ENCODE peak calls at places on chromosomes 11 and 22, in nine cellular contexts. L, S, V, A, B, U, O, Q and C are unnamed samples.

GRCh38 chr22:44448271-44448780 is 49.7 kb downstream of the RTL6 start:
- DNase-seq in V (peak; percentile 88), B (peak; percentile 96), Q (peak; percentile 34), S (peak; percentile 81), U (peak; percentile 44), A (no peak), L (peak; percentile 76), O (peak; percentile 77), C (peak; percentile 95)

GRCh38 chr11:119912214-119912613 is 183.2 kb upstream of the NECTIN1 start:
- DNase-seq in L (no peak), U (no peak), A (no peak), S (no peak), V (no peak), O (no peak), B (no peak), Q (no peak), C (no peak)

GRCh38 chr11:10155793-10156490 is 138.1 kb downstream of the SBF2 start:
- DNase-seq in V (no peak), O (no peak), Q (peak; percentile 48), U (peak; percentile 26), A (peak; percentile 0), B (no peak), L (no peak), S (no peak), C (no peak)

GRCh38 chr11:80773919-80774318 is 1333.1 kb upstream of the TENM4 start:
- DNase-seq in O (no peak), V (no peak), A (no peak), Q (no peak), L (no peak), B (no peak), S (no peak), U (no peak), C (no peak)

GRCh38 chr22:49964493-49965290 is 4.1 kb downstream of the PIM3 start:
- DNase-seq in U (peak; percentile 10), L (peak; percentile 21), O (peak; percentile 25), S (no peak), A (no peak), B (no peak), V (no peak), Q (peak; percentile 50), C (no peak)

GRCh38 chr22:24727218-24727851 is 47.2 kb downstream of the PIWIL3 start:
- DNase-seq in S (peak; percentile 94), V (peak; percentile 16), Q (no peak), L (no peak), U (peak; percentile 38), B (peak; percentile 92), O (no peak), A (peak; percentile 72), C (peak; percentile 95)

GRCh38 chr22:33380789-33381530 is 322.8 kb upstream of the SYN3 start:
- DNase-seq in Q (no peak), O (no peak), S (peak; percentile 74), U (no peak), V (peak; percentile 82), L (no peak), A (no peak), B (peak; percentile 74), C (peak; percentile 65)

GRCh38 chr22:46561435-46561905 is 24.1 kb upstream of the CELSR1 start:
- DNase-seq in U (no peak), B (no peak), V (no peak), A (peak; percentile 87), Q (peak; percentile 91), O (no peak), L (peak; percentile 6), S (no peak), C (no peak)

GRCh38 chr11:110148775-110149744 is 55.9 kb downstream of the ZC3H12C start:
- DNase-seq in Q (no peak), L (no peak), U (no peak), B (peak; percentile 61), A (peak; percentile 56), S (peak; percentile 90), V (peak; percentile 31), O (no peak), C (peak; percentile 82)

GRCh38 chr22:30855266-30855665 is 113.3 kb downstream of the MORC2 start:
- DNase-seq in O (no peak), A (no peak), V (no peak), Q (no peak), S (no peak), B (no peak), L (no peak), U (no peak), C (no peak)

GRCh38 chr11:101584129-101584515 is 315 bp upstream of the TRPC6 start:
- DNase-seq in O (no peak), Q (no peak), L (no peak), A (no peak), U (no peak), V (no peak), B (no peak), S (peak; percentile 58), C (no peak)

GRCh38 chr11:101582242-101583052 is 1.4 kb downstream of the TRPC6 start:
- DNase-seq in B (no peak), S (no peak), U (no peak), L (peak; percentile 14), V (no peak), A (no peak), Q (peak; percentile 71), O (no peak), C (peak; percentile 42)

GRCh38 chr11:101586965-101587364 is 3.2 kb upstream of the TRPC6 start:
- DNase-seq in U (no peak), O (no peak), B (no peak), L (no peak), V (no peak), A (no peak), Q (no peak), S (no peak), C (no peak)

GRCh38 chr11:101584651-101585050 is 844 bp upstream of the TRPC6 start:
- DNase-seq in U (no peak), Q (no peak), B (no peak), A (no peak), O (no peak), V (no peak), L (no peak), S (no peak), C (no peak)

DNA sequence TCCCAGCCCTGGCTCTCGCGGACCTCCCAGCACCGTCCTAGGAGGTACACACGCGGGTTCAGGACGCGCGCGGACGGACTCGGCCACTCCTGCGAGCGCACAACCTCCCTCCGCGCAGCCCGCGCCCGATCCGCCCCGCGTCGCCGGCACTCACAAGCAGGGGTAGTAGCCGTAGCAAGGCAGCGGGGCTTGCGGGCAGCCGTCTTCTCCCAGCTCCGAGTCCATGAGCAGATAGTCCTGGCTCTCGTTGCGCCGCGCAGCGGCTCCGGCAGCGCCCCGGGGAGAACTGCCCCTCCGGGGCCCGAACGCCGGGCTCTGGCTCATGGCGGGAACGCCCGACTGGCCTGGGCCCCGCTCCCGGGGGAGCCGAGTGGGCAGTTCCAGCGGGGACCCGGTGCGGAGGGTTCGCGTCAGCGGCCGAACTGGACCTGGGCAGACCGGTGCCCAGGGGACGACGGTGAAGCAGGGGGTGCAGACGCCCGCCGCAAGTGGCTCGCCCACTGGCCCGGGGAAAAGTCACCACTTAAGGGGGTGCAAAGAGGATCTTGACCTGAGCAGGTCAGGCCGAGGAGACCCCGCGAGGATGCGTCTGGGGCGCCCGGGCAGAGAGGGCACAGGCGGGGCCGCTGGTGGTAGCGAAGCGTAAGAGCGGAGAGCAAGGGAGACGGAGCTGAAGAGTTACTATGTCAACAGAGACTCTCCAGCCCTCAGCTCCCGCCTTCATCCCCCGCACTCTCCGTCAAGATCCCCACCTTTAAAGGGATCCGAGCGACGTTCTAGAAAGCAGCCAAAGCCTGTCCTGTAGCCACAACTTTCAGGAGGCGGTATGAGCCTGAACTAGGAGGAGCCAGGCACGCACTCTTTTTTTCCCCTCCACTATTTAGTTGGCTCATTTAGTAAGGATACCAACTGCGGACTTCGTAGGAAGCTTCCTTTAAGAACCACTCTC is at the start of gene TRPC6:
- DNase-seq in O (no peak), U (peak; percentile 9), V (no peak), Q (peak; percentile 87), B (peak; percentile 27), S (peak; percentile 66), L (peak; percentile 14), A (no peak), C (peak; percentile 0)
- H3K4me3 ChIP-seq in O (peak within 1 kb of the TSS; percentile 58), U (peak within 1 kb of the TSS; percentile 18), V (peak within 1 kb of the TSS; percentile 20), Q (peak within 1 kb of the TSS; percentile 81), B (peak within 1 kb of the TSS; percentile 43), S (peak within 1 kb of the TSS; percentile 62), L (peak within 1 kb of the TSS; percentile 68), A (no peak within 1 kb of the TSS), C (peak within 1 kb of the TSS; percentile 55)

DNA sequence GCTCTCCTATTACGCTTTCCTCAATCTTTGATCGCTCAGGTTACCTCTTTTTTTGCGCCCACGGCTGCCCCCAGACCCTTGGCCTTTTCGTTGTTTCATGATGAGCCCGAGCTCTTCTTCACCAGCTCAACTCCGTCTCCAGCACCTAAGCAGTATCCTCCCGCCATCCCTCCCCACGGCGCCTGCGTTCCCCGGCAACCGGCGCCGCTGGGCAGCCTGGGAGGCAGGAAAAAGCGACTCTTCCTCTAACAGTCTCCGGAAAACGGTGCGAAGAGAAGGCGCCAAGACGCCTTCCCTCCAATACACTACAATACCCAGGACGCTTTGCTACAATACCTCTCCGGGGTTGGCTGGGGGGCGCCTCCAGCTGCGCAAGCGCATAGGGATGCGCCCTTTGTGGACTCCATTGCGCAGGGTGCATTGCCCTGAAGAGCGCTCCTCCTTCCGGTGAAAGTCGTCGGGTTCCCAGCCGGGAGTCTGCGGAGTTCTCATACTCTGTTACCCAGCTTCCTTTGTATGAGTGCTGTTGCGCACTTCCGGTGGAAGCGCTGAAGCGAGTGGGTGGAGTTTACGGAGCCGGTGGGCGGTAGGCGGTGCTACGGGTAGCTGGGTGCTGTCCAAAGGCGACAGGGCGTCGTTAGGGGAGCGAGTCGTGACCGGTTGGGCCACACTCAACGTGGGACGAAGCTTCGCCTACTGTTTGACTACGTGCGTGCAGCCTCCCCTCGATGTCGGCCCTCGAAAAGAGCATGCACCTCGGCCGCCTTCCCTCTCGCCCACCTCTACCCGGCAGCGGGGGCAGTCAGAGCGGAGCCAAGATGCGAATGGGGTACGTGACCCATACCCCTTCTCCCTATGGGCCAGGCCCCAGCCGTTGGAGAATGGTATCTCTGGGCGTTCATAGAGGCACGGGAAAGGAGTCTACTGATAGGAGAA is at the start of the genes C2CD3 and PPME1:
- DNase-seq in A (peak; percentile 99), V (peak; percentile 95), B (peak; percentile 100), S (peak; percentile 100), Q (peak; percentile 99), U (peak; percentile 99), L (peak; percentile 98), O (peak; percentile 98), C (peak; percentile 100)
- TF ChIP-seq CTCF in A (no peak), V (peak; percentile 43), B (peak; percentile 44), S (peak; percentile 15), Q (peak; percentile 49), U (no peak), L (peak; percentile 44), O (peak; percentile 17), C (peak; percentile 23)

DNA sequence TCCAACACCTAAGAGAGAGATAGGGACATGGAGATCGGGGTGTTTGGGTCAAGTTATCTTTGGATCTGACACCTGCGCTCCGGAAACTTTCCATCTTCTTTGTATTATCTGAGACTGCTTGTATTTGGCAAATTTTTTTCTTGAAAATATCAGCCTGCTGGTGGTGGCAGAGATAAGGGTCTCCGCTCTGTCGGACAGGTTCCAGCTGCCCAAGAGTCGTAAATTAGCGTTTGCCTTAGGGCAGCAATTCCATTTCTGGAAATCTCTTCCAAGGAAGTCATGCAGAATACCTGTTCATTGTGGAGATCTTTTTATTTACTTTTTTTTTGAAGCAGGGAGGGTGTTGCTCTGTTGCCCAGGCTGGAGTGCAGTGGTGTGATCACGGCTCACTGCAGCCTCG is 19.5 kb upstream of the CSNK1E start:
- DNase-seq in O (no peak), Q (no peak), A (no peak), B (no peak), S (no peak), U (no peak), V (no peak), L (no peak), C (no peak)
- H3K4me3 ChIP-seq in O (peak overlapping the region; percentile 52), Q (peak overlapping the region; percentile 73), A (no peak overlapping the region), B (peak overlapping the region; percentile 46), S (peak overlapping the region; percentile 62), U (no peak overlapping the region), V (peak overlapping the region; percentile 59), L (peak overlapping the region; percentile 65), C (peak overlapping the region; percentile 54)

GRCh38 chr11:36153581-36153980 is 135.6 kb downstream of the COMMD9 start:
- DNase-seq in L (no peak), V (no peak), O (no peak), S (no peak), Q (no peak), U (no peak), A (no peak), B (no peak), C (no peak)
- TF ChIP-seq CTCF in L (no peak), V (no peak), O (no peak), S (peak; percentile 4), Q (peak; percentile 45), U (no peak), A (no peak), B (no peak), C (no peak)